ENCODE peak calls at places on chromosomes 12 and 14, in five cellular contexts. C is GM12865, O is endothelial cell, W is bronchial epithelial cell, G is epithelial cell of esophagus. F is an unnamed sample.

GRCh38 chr14:105375635-105376057 is 22.7 kb upstream of the TEX22 start:
- DNase-seq in C (peak), O (no peak), W (peak), G (no peak), F (no peak)

GRCh38 chr12:111404362-111405148 is 1.2 kb upstream of the SH2B3 start:
- DNase-seq in G (no peak), C (peak), W (no peak), O (peak), F (peak)

GRCh38 chr12:13992585-13992984 is 11.2 kb upstream of the GRIN2B start:
- DNase-seq in C (no peak), G (no peak), W (no peak), O (no peak), F (no peak)

GRCh38 chr12:119659289-119659897 is 8.5 kb upstream of the PRKAB1 start:
- DNase-seq in G (peak), O (peak), W (peak), C (peak), F (peak)

GRCh38 chr12:75766263-75767160 is 255.1 kb upstream of the KRR1 start:
- DNase-seq in G (peak), W (peak), C (no peak), O (no peak), F (no peak)

GRCh38 chr14:96727076-96727475 is 70.1 kb upstream of the VRK1 start:
- DNase-seq in O (no peak), W (no peak), G (no peak), C (no peak), F (no peak)

GRCh38 chr14:83491091-83491490 is 1957.4 kb upstream of the SEL1L start:
- DNase-seq in C (no peak), W (no peak), O (no peak), G (no peak), F (no peak)

GRCh38 chr12:42332301-42332894 is 6.4 kb downstream of the PPHLN1 start:
- DNase-seq in C (peak), W (peak), G (peak), O (peak), F (peak)

GRCh38 chr14:59028476-59029202 is 159.8 kb upstream of the DAAM1 start:
- DNase-seq in W (peak), G (peak), O (peak), C (peak), F (peak)

GRCh38 chr12:46450279-46450748 is 77.7 kb upstream of the SLC38A2 start:
- DNase-seq in O (no peak), G (peak), W (no peak), C (no peak), F (no peak)

GRCh38 chr12:53223391-53224267 is 8.4 kb downstream of the RARG start:
- DNase-seq in G (peak), W (peak), O (no peak), C (no peak), F (no peak)

GRCh38 chr14:104094709-104095425 is 9.4 kb downstream of the ASPG start:
- DNase-seq in G (peak), O (peak), C (peak), W (peak), F (peak)

GRCh38 chr12:26119391-26119981 is 5.4 kb downstream of the BHLHE41 start:
- DNase-seq in W (peak), G (peak), O (no peak), C (peak), F (no peak)

GRCh38 chr14:55832974-55833373 is 253.0 kb downstream of the KTN1 start:
- DNase-seq in W (no peak), C (no peak), G (no peak), O (no peak), F (no peak)

GRCh38 chr12:62123721-62124203 is 136.4 kb upstream of the USP15 start:
- DNase-seq in C (peak), G (peak), W (peak), O (peak), F (peak)

GRCh38 chr14:96083667-96084320 is 44.6 kb downstream of the C14orf132 start:
- DNase-seq in W (peak), G (peak), C (no peak), O (no peak), F (no peak)

GRCh38 chr14:53957739-53958138 is 1.1 kb upstream of the BMP4 start:
- DNase-seq in W (no peak), G (no peak), C (no peak), O (no peak), F (no peak)

GRCh38 chr14:74251546-74252030 is 12.3 kb downstream of the VSX2 start:
- DNase-seq in O (peak), C (peak), G (peak), W (peak), F (peak)

GRCh38 chr12:79547735-79548347 is 142.9 kb downstream of the PAWR start:
- DNase-seq in W (peak), O (peak), G (peak), C (peak), F (peak)

GRCh38 chr14:76908834-76909233 is 82.6 kb downstream of the LRRC74A start:
- DNase-seq in O (no peak), C (peak), W (no peak), G (no peak), F (peak)

GRCh38 chr12:50453872-50454271 is 50.9 kb upstream of the DIP2B start:
- DNase-seq in W (no peak), C (no peak), G (no peak), O (no peak), F (no peak)

GRCh38 chr12:62268956-62269355 is 8.8 kb downstream of the USP15 start:
- DNase-seq in C (no peak), O (no peak), W (peak), G (peak), F (no peak)

GRCh38 chr14:52950410-52950897 is 396 bp downstream of the FERMT2 start:
- DNase-seq in W (peak), G (peak), O (peak), C (peak), F (no peak)

GRCh38 chr12:552466-552865 is 92.7 kb downstream of the B4GALNT3 start:
- DNase-seq in W (no peak), G (no peak), O (no peak), C (no peak), F (no peak)

GRCh38 chr12:131389051-131390013 is 321.6 kb upstream of the SFSWAP start:
- DNase-seq in W (no peak), G (no peak), O (no peak), C (no peak), F (no peak)

GRCh38 chr12:33724867-33725266 is 285.2 kb upstream of the SYT10 start:
- DNase-seq in G (no peak), C (no peak), W (no peak), O (no peak), F (no peak)

GRCh38 chr14:50941151-50941550 is 3.1 kb downstream of the PYGL start:
- DNase-seq in G (peak), C (no peak), O (no peak), W (no peak), F (no peak)

GRCh38 chr14:98819867-98820206 is 452.2 kb downstream of the BCL11B start:
- DNase-seq in C (no peak), O (no peak), W (no peak), G (no peak), F (no peak)

GRCh38 chr14:33534636-33535035 is 416.2 kb downstream of the EGLN3 start:
- DNase-seq in O (no peak), C (no peak), W (no peak), G (no peak), F (no peak)

GRCh38 chr12:111434680-111435338 is 29.1 kb downstream of the SH2B3 start:
- DNase-seq in C (peak), O (peak), G (no peak), W (peak), F (peak)

GRCh38 chr12:78210894-78211302 is 380.2 kb downstream of the NAV3 start:
- DNase-seq in O (no peak), W (peak), G (peak), C (no peak), F (no peak)

GRCh38 chr12:4270670-4271432 is 2.7 kb upstream of the CCND2 start:
- DNase-seq in C (peak), G (peak), W (peak), O (peak), F (peak)

GRCh38 chr12:4270016-4270669 is 3.4 kb upstream of the CCND2 start:
- DNase-seq in C (no peak), G (peak), O (peak), W (peak), F (no peak)

GRCh38 chr12:4268549-4269181 is 4.9 kb upstream of the CCND2 start:
- DNase-seq in C (no peak), O (peak), G (no peak), W (peak), F (no peak)

GRCh38 chr12:4267904-4268548 is 5.5 kb upstream of the CCND2 start:
- DNase-seq in W (peak), O (no peak), G (no peak), C (no peak), F (no peak)

DNA sequence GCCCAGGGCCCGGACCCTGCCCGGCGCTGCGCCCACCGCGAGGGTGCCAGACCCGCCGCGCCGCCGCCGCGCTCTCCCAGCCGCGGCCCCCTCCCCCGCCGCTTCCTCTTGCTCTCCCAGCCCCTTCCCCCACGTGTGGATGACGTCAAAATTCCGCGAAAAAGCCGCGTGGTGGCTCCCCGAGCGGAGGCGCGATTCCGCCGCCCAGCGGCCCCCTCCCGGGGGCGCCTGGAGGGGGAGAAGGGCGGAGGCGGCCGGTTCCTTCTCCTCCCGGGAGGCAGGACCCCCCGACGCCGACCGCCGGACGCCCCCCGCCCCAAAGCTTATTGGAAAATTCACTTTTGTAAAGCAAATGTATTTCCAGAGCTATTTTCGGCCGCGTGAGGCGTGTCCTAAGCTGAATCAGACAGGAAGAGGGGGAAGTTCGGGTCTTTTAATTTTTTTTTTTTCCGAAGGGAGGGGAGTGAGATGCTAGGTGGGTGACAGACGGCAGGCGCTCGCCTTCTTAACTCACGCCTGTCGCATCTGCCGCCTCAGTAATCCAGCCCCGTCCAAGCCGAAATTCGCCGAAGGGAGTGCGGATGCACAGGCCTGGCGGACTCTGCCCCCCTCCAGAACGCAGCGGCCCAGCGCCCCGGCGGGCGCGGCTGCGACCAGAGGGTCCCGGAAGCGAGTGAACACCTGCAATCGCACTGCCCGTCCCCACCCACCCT is 4.1 kb upstream of the CCND2 start:
- DNase-seq in O (peak), W (peak), G (peak), C (peak), F (peak)
- TF ChIP-seq CTCF in O (no peak), W (no peak), G (no peak), C (peak), F (peak)

GRCh38 chr12:103623716-103624115 is 36.6 kb downstream of the STAB2 start:
- DNase-seq in G (no peak), W (no peak), C (no peak), O (no peak), F (no peak)

GRCh38 chr12:103627189-103627855 is 40.2 kb downstream of the STAB2 start:
- DNase-seq in O (no peak), G (no peak), W (no peak), C (no peak), F (no peak)

DNA sequence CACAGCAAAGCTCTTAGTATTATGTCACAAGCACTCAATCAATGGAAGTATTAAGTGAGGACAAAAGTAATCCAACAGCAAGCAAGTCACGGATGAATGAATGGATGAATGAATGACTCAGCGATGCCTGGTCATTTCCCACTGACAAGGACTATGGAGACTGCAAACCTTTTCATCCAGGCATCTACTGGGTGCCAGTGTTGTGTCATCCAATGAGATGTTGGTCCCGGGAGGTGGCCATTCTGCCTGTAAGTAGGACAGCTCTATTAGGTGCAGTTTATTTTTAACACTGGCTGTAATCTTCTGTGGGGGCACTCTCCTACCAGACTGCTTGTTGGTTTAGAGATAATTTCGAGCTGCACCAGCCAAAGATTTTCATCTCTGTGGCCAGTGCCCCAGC is 39.4 kb downstream of the STAB2 start:
- DNase-seq in C (peak), W (peak), G (peak), O (no peak), F (no peak)
- TF ChIP-seq CTCF in C (no peak), W (peak), G (no peak), O (no peak), F (no peak)

DNA sequence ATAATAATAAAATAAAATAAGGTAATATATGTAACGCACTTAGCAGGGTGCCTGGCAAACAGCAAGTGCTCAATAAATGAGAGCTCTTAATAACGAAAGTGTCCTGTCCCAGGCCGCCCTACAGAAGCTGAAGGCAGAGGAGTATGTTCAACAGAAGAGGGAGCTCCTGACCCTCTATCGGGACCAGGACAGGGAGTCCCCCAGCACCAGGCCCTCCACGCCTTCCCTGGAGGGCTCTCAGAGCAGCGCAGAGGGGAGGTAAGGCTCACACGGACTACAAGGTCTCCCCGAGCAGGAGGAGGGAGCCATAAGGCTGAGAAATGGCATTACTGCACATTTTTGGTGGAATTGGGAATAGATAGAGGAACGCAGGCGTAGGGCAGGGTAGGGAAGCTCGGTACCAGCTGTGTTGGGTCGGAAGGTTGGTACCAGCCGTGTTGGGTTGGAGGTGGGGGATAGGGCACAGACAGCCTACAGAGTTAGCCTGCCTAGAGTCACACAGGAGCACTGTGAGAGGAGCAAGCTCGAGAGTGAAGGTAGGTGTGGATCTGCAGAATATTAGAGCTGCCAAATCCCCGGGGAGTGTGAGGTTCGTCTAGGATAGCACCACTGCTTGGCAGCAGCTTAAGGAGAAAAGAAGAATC is 15.4 kb downstream of the TNFRSF1A start:
- DNase-seq in C (peak), W (no peak), G (no peak), O (peak), F (peak)
- TF ChIP-seq CTCF in C (peak), W (no peak), G (peak), O (no peak), F (no peak)

GRCh38 chr12:12399906-12400305 is 43.0 kb downstream of the BORCS5 start:
- DNase-seq in O (no peak), W (no peak), G (no peak), C (no peak), F (no peak)

GRCh38 chr12:12396727-12397126 is 39.8 kb downstream of the BORCS5 start:
- DNase-seq in C (no peak), W (no peak), O (no peak), G (no peak), F (no peak)

GRCh38 chr12:12399161-12399560 is 42.3 kb downstream of the BORCS5 start:
- DNase-seq in O (no peak), G (no peak), C (no peak), W (no peak), F (no peak)

GRCh38 chr12:12397184-12397583 is 40.3 kb downstream of the BORCS5 start:
- DNase-seq in W (no peak), O (no peak), C (no peak), G (no peak), F (no peak)

DNA sequence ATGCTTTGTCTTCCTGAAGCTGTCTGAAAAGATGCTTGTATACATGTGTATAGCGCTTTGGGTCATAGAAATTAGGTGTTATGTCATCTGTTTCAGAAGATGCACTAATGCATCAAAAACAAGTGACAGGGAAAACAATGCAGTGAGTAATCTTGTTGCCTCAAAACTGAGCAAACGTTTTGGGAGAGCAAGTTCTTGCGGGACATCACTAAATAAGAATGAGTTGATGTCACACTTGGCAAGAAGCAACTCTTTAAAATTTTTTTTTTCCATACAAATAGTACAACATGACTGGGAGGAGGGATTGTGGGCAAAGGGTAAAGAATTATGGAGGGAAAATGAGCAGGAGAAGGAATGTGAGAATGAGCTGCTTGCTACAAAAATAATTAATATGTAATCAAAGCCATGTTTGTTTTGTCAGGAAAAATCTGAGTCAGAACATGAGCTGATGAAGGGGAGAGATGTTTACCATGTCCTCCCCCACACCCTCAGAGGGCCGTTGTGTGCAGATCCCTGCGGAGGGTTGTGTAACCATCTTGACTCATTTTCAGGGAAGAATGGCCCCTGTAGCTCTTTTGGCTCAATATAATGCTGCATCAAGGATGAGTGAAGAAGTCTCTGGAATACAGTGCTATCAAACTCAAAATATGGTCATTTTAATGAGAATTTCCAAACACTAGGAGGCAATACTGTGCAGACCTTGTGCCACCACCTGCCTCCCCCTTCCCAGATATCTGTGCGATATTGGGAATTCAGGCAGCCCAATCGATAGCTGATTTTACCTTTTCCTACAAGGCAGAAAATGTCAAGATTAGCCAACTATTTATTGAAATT is 41.4 kb downstream of the BORCS5 start:
- DNase-seq in C (no peak), O (no peak), W (peak), G (peak), F (no peak)
- TF ChIP-seq CTCF in C (no peak), O (no peak), W (no peak), G (no peak), F (no peak)

GRCh38 chr12:102740157-102741032 is 176.6 kb downstream of the PAH start:
- DNase-seq in C (peak), G (peak), W (peak), O (peak), F (no peak)
- TF ChIP-seq CTCF in C (no peak), G (peak), W (no peak), O (peak), F (no peak)

GRCh38 chr14:37638599-37638998 is 43.2 kb downstream of the TTC6 start:
- DNase-seq in G (no peak), O (no peak), C (no peak), W (no peak), F (no peak)

GRCh38 chr14:37641117-37641516 is 45.7 kb downstream of the TTC6 start:
- DNase-seq in G (no peak), O (no peak), W (no peak), C (no peak), F (no peak)

GRCh38 chr14:37642125-37642524 is 46.7 kb downstream of the TTC6 start:
- DNase-seq in C (no peak), G (no peak), O (no peak), W (no peak), F (no peak)

DNA sequence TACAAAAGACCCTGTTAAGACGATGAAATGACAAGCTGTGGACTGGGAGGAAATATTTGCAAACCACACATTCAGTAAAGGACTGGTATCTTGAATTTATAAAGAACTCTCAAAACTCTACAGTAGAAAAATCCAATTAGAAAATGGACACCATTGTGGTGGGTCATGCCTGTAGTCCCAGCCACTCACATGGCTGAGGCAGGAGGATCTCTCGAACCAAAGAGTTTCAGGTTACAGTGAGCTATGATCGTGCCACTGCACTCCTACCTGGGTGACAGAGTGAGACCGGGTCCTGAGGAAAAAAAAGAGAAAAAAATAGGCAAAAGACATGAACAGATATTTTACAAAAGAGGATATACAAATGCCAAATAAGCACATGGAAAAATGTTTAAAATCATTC is 41.9 kb downstream of the TTC6 start:
- DNase-seq in W (no peak), C (no peak), O (no peak), G (no peak), F (no peak)
- TF ChIP-seq CTCF in W (no peak), C (no peak), O (no peak), G (no peak), F (no peak)

F was measured in GM13976.